ENCODE peak calls at places on chromosomes 16 and 17, in seven cellular contexts. N is transverse colon; B is psoas muscle; X is OCI-LY7; L is ovary; D is CD8-positive, alpha-beta T cell; V is vagina. O is an unnamed sample.

GRCh38 chr16:29012913-29013641 is 28.2 kb downstream of the LAT start:
- DNase-seq in V (no peak), N (no peak), X (no peak), D (no peak), L (no peak), B (no peak), O (no peak)

GRCh38 chr17:76360461-76360860 is 6.7 kb upstream of the PRPSAP1 start:
- DNase-seq in N (no peak), L (no peak), V (no peak), X (no peak), B (no peak), D (no peak), O (no peak)

GRCh38 chr17:78766225-78766624 is 15.8 kb downstream of the CYTH1 start:
- DNase-seq in B (no peak), X (no peak), L (no peak), N (no peak), V (no peak), D (no peak), O (no peak)

GRCh38 chr16:28264656-28265055 is 27.7 kb upstream of the SBK1 start:
- DNase-seq in V (no peak), B (peak), D (no peak), X (no peak), L (no peak), N (peak), O (peak)

GRCh38 chr17:38332735-38333134 is 11.0 kb downstream of the GPR179 start:
- DNase-seq in B (no peak), N (no peak), X (no peak), V (no peak), D (no peak), L (no peak), O (no peak)

GRCh38 chr16:66286527-66286926 is 80.0 kb upstream of the CDH5 start:
- DNase-seq in X (no peak), D (no peak), N (no peak), B (no peak), L (no peak), V (peak), O (no peak)

GRCh38 chr17:51672058-51672457 is 411.7 kb downstream of the UTP18 start:
- DNase-seq in N (peak), B (no peak), X (no peak), D (no peak), V (no peak), L (no peak), O (no peak)

GRCh38 chr17:8718001-8718563 is 26.6 kb downstream of the CCDC42 start:
- DNase-seq in N (no peak), B (no peak), V (no peak), X (no peak), L (no peak), D (no peak), O (no peak)

GRCh38 chr17:52157603-52158449 is 688 bp downstream of the CA10 start:
- DNase-seq in N (no peak), L (no peak), B (peak), D (no peak), X (no peak), V (no peak), O (no peak)

GRCh38 chr17:20920813-20921199 is 122.0 kb downstream of the USP22 start:
- DNase-seq in V (no peak), D (no peak), B (no peak), X (no peak), L (no peak), N (no peak), O (peak)

GRCh38 chr17:8701221-8701620 is 43.4 kb downstream of the CCDC42 start:
- DNase-seq in N (no peak), L (no peak), V (no peak), B (no peak), X (no peak), D (no peak), O (no peak)

GRCh38 chr16:65070831-65071230 is 51.0 kb downstream of the CDH11 start:
- DNase-seq in L (peak), B (peak), V (no peak), X (no peak), N (peak), D (no peak), O (peak)

GRCh38 chr17:49494399-49494798 is 694 bp upstream of the NGFR start:
- DNase-seq in D (no peak), X (no peak), B (no peak), L (no peak), N (no peak), V (no peak), O (no peak)

GRCh38 chr17:60905709-60906108 is 228.1 kb downstream of the BCAS3 start:
- DNase-seq in N (no peak), L (no peak), B (no peak), D (no peak), V (no peak), X (no peak), O (no peak)

GRCh38 chr16:35203636-35204035 is 1744.2 kb downstream of the TP53TG3F start:
- DNase-seq in X (no peak), D (no peak), L (no peak), V (no peak), N (no peak), B (no peak), O (no peak)

GRCh38 chr17:15917439-15918027 is 27.4 kb upstream of the ADORA2B start:
- DNase-seq in L (no peak), N (no peak), D (no peak), X (no peak), B (no peak), V (no peak), O (no peak)

GRCh38 chr16:85836706-85837582 is 37.4 kb downstream of the COX4I1 start:
- DNase-seq in N (no peak), V (no peak), D (no peak), L (no peak), B (no peak), X (no peak), O (no peak)

GRCh38 chr16:82331397-82331796 is 161.4 kb upstream of the MPHOSPH6 start:
- DNase-seq in N (no peak), B (no peak), L (no peak), D (no peak), X (no peak), V (no peak), O (no peak)

GRCh38 chr17:2011421-2012371 is 13.4 kb downstream of the RTN4RL1 start:
- DNase-seq in L (no peak), D (no peak), V (no peak), N (peak), B (peak), X (no peak), O (no peak)

GRCh38 chr16:85168732-85169256 is 56.5 kb upstream of the CIBAR2 start:
- DNase-seq in L (peak), V (no peak), N (peak), D (no peak), B (peak), X (no peak), O (peak)

GRCh38 chr16:4852221-4852872 is 5.1 kb downstream of the UBN1 start:
- DNase-seq in V (no peak), N (peak), D (no peak), L (no peak), X (no peak), B (no peak), O (no peak)

GRCh38 chr17:58527306-58527705 is 12.9 kb upstream of the MTMR4 start:
- DNase-seq in N (no peak), B (no peak), X (peak), D (no peak), L (no peak), V (no peak), O (no peak)

GRCh38 chr17:15306406-15306970 is 34.9 kb downstream of the TEKT3 start:
- DNase-seq in X (no peak), D (no peak), N (no peak), L (no peak), V (no peak), B (no peak), O (no peak)

GRCh38 chr17:59830846-59831486 is 61.8 kb downstream of the TUBD1 start:
- DNase-seq in N (no peak), B (no peak), V (no peak), L (no peak), X (no peak), D (no peak), O (no peak)

GRCh38 chr16:31274831-31275816 is 15.3 kb downstream of the ITGAM start:
- DNase-seq in D (no peak), L (no peak), N (no peak), B (no peak), V (peak), X (no peak), O (no peak)
- H3K27ac ChIP-seq in D (no peak), L (no peak), N (no peak), B (no peak), V (no peak), X (no peak), O (no peak)

GRCh38 chr16:23146877-23147601 is 2.2 kb downstream of the USP31 start:
- DNase-seq in V (no peak), X (no peak), D (no peak), N (no peak), B (no peak), L (no peak), O (no peak)
- H3K4me3 ChIP-seq in V (peak), X (peak), D (no peak), N (no peak), B (peak), L (peak), O (no peak)

DNA sequence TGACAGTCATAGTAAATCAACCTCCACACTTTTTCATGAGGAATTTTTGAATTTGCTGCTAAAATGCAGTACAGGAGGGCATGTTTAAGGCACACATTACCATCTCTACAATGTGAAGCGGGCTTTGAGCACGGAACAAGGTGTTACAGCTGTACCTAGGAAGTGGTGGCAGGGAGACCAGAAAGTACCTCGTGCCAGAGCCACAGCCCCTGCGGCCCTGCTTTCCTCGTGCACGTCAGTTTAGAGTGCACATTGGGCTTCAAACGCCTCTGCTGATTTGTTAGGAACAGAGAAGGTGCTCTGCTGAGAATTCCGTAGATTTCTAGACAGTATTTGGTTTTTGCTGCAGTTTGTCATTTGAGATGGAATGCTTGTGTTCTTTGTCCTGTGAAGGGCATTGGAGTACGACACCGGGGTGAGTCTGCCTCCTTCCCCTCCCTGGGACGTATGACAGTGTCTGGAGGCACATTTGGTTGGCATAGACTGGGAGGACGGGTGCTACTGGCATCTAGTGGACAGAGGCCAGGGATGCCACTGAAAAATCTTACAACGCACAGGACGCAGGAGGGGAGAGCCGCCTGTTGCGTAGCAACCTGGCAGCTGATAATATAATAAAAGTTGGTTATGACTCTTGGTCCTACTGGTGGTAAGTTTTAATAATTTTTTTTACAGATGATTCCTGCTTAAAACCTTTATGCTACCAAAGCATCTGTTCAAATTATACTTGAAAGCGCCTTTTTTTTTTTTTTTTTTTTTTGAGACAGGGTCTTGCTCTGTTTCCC is 9.1 kb downstream of the FOXK2 start:
- DNase-seq in X (peak), L (no peak), D (no peak), B (peak), V (no peak), N (peak), O (no peak)
- TF ChIP-seq CTCF in X (peak), L (no peak), D (no peak), B (peak), V (no peak), N (peak), O (no peak)

DNA sequence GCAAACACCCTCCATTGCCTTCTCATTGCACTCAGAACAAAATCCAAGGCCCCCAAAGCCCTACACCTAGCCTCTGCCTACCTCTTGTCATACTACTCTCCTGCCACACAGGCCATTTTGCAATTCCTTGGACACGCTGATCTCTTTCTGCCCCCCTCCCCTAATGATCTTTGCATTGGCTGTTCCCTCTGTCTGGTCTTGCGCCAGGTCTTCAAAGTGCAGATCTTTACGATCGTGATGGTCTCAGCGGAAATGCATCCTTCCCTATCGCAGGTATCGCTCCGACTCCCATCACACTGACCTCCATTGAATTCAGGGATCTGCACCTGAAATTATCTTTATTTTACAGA is 777 bp upstream of the MOSMO start:
- DNase-seq in V (no peak), N (no peak), D (no peak), B (no peak), X (peak), L (no peak), O (no peak)
- H3K27ac ChIP-seq in V (peak), N (peak), D (peak), B (peak), X (no peak), L (no peak), O (no peak)

O was measured in cardiac muscle cell.